ENCODE peak calls at places on chromosome 1, in ten cellular contexts. O is fibroblast of lung, V is K562, J is A549, L is IMR-90, Y is GM12878, Z is H9, S is hepatocyte, P is endothelial cell of umbilical vein, Q is H1. E is an unnamed sample.

GRCh38 chr1:205430631-205431305 is 8.9 kb upstream of the LEMD1 start:
- DNase-seq in O (peak; percentile 36), V (peak; percentile 85), J (peak; percentile 44), L (peak; percentile 33), Y (peak; percentile 13), Z (peak; percentile 76), S (peak; percentile 69), P (peak; percentile 59), Q (peak; percentile 91), E (peak; percentile 11)

GRCh38 chr1:225670806-225671733 is 18.1 kb upstream of the ENAH start:
- DNase-seq in O (peak; percentile 60), V (no peak), J (no peak), L (no peak), Y (no peak), Z (no peak), S (peak; percentile 60), P (no peak), Q (no peak), E (peak; percentile 43)

GRCh38 chr1:174740248-174740990 is 259.3 kb upstream of the CACYBP start:
- DNase-seq in O (peak; percentile 8), V (no peak), J (no peak), L (peak; percentile 42), Y (no peak), Z (no peak), S (peak; percentile 16), P (no peak), Q (no peak), E (no peak)

GRCh38 chr1:18253093-18253492 is 145.5 kb downstream of the IGSF21 start:
- DNase-seq in O (no peak), V (no peak), J (no peak), L (no peak), Y (no peak), Z (no peak), S (no peak), P (no peak), Q (no peak), E (no peak)

GRCh38 chr1:209667701-209668100 is 7.5 kb upstream of the G0S2 start:
- DNase-seq in O (no peak), V (no peak), J (no peak), L (no peak), Y (no peak), Z (no peak), S (no peak), P (no peak), Q (no peak), E (no peak)

GRCh38 chr1:172117800-172118199 is 276.5 kb downstream of the DNM3 start:
- DNase-seq in O (peak; percentile 82), V (no peak), J (no peak), L (no peak), Y (peak; percentile 65), Z (no peak), S (no peak), P (no peak), Q (no peak), E (peak; percentile 82)

GRCh38 chr1:18302788-18303413 is 177.8 kb upstream of the KLHDC7A start:
- DNase-seq in O (no peak), V (peak; percentile 61), J (no peak), L (no peak), Y (no peak), Z (peak; percentile 58), S (no peak), P (no peak), Q (peak; percentile 84), E (no peak)

GRCh38 chr1:44019398-44020044 is 11.7 kb downstream of the SLC6A9 start:
- DNase-seq in O (no peak), V (no peak), J (no peak), L (no peak), Y (no peak), Z (no peak), S (no peak), P (no peak), Q (no peak), E (no peak)

GRCh38 chr1:88519156-88519555 is 164.9 kb upstream of the PKN2 start:
- DNase-seq in O (peak; percentile 73), V (no peak), J (no peak), L (peak; percentile 49), Y (no peak), Z (no peak), S (no peak), P (no peak), Q (no peak), E (peak; percentile 70)

GRCh38 chr1:20188455-20188817 is 2.1 kb upstream of the PLA2G2C start:
- DNase-seq in O (no peak), V (no peak), J (no peak), L (no peak), Y (no peak), Z (no peak), S (no peak), P (no peak), Q (no peak), E (no peak)

GRCh38 chr1:154988053-154988954 is 5.1 kb upstream of the LENEP start:
- DNase-seq in O (no peak), V (no peak), J (no peak), L (no peak), Y (no peak), Z (no peak), S (no peak), P (no peak), Q (no peak), E (no peak)

GRCh38 chr1:67347688-67348472 is 40.2 kb downstream of the IL12RB2 start:
- DNase-seq in O (peak; percentile 77), V (peak; percentile 33), J (peak; percentile 30), L (peak; percentile 61), Y (no peak), Z (peak; percentile 55), S (peak; percentile 70), P (peak; percentile 57), Q (peak; percentile 56), E (peak; percentile 69)

GRCh38 chr1:216902669-216903388 is 179.6 kb upstream of the ESRRG start:
- DNase-seq in O (peak; percentile 80), V (no peak), J (no peak), L (peak; percentile 59), Y (no peak), Z (no peak), S (no peak), P (no peak), Q (no peak), E (peak; percentile 69)

GRCh38 chr1:208243522-208243850 is 698 bp downstream of the PLXNA2 start:
- DNase-seq in O (peak; percentile 32), V (peak; percentile 44), J (no peak), L (no peak), Y (no peak), Z (no peak), S (no peak), P (no peak), Q (peak; percentile 58), E (peak; percentile 18)

DNA sequence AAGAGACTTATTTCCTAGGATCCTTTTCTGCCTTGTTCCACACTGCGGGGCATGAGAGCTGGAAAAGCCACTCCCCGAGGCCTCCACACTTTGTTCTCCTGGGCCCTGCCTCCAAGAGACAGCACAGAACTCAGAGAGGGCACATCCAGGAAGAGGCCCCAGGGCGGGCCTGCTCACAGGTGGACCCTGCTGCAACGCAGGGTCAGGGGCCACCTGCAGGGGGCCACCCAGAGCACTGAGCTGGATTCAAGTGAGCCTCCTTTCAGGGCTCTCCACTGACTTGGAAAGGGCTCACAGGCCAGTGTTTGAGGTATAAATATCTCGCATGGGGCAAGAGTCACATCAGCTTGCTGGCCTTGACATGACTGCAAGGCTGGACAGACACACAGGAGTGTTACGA is 4.8 kb downstream of the RGS16 start:
- DNase-seq in O (no peak), V (peak; percentile 58), J (no peak), L (no peak), Y (no peak), Z (peak; percentile 73), S (no peak), P (no peak), Q (peak; percentile 74), E (no peak)
- TF ChIP-seq CTCF in O (peak; percentile 24), V (peak; percentile 79), J (peak; percentile 15), L (no peak), Y (peak; percentile 46), Z (peak; percentile 78), S (peak; percentile 18), P (peak; percentile 40), Q (peak; percentile 64), E (no peak)

GRCh38 chr1:31012210-31012924 is 53.1 kb downstream of the PUM1 start:
- DNase-seq in O (no peak), V (no peak), J (no peak), L (no peak), Y (no peak), Z (no peak), S (no peak), P (no peak), Q (no peak), E (no peak)
- H3K4me1 ChIP-seq in O (peaks cover 20% of the 10 kb centered on the region), V (peaks cover 7% of the 10 kb centered on the region), J (peaks cover 63% of the 10 kb centered on the region), L (peaks cover 20% of the 10 kb centered on the region), Y (peaks cover 32% of the 10 kb centered on the region), Z (no peaks in the 10 kb centered on the region), S (peaks cover 51% of the 10 kb centered on the region), P (peaks cover 20% of the 10 kb centered on the region), Q (no peaks in the 10 kb centered on the region), E (peaks cover 36% of the 10 kb centered on the region)

DNA sequence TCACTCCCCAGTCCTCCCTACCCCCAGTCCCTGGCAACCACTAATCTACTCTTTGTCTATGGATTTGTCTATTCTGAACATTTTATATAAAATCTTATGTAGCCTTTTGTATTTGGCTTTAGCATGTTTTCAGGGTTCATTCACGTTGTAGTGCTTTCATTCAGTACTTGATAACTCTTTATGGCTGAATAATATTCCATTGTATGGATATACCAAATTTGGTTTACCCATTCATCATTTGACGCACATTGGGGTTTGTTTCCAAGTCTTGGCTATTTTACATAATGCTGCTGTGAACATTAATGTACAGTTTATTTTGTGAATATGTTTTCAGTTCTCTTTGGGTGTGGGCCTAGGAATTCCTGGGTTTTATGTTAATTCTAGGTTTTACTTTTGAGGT is 2.6 kb downstream of the KDM1A start:
- DNase-seq in O (no peak), V (no peak), J (no peak), L (no peak), Y (no peak), Z (no peak), S (no peak), P (no peak), Q (no peak), E (no peak)
- H3K4me2 ChIP-seq in O (peak overlapping the region; percentile 15), V (peak overlapping the region; percentile 96), J (no peak overlapping the region), L (no peak overlapping the region), Y (peak overlapping the region; percentile 94), Z (no peak overlapping the region), S (peak overlapping the region; percentile 82), P (no peak overlapping the region), Q (no peak overlapping the region), E (peak overlapping the region; percentile 100)

GRCh38 chr1:185880330-185880729 is 146.1 kb downstream of the HMCN1 start:
- DNase-seq in O (no peak), V (no peak), J (no peak), L (no peak), Y (no peak), Z (no peak), S (no peak), P (no peak), Q (no peak), E (no peak)

GRCh38 chr1:185886671-185887070 is 152.5 kb downstream of the HMCN1 start:
- DNase-seq in O (no peak), V (no peak), J (no peak), L (no peak), Y (no peak), Z (no peak), S (no peak), P (no peak), Q (no peak), E (no peak)

GRCh38 chr1:185880779-185881333 is 146.7 kb downstream of the HMCN1 start:
- DNase-seq in O (no peak), V (no peak), J (no peak), L (no peak), Y (no peak), Z (no peak), S (no peak), P (no peak), Q (no peak), E (no peak)

GRCh38 chr1:185886046-185886445 is 151.9 kb downstream of the HMCN1 start:
- DNase-seq in O (no peak), V (no peak), J (no peak), L (no peak), Y (no peak), Z (no peak), S (no peak), P (no peak), Q (no peak), E (no peak)
- TF ChIP-seq CTCF in O (no peak), V (no peak), J (no peak), L (no peak), Y (no peak), Z (no peak), S (no peak), P (no peak), Q (no peak), E (no peak)

E was measured in astrocyte.